ENCODE peak calls at places on chromosomes 11 and 22, in four cellular contexts. K is A549, N is GM12878, A is K562. X is an unnamed sample.

GRCh38 chr11:76729214-76729613 is 53.9 kb upstream of the TSKU start:
- DNase-seq in N (no peak), K (no peak), A (no peak), X (no peak)

GRCh38 chr11:74532496-74533246 is 39.1 kb upstream of the LIPT2 start:
- DNase-seq in A (no peak), K (no peak), N (no peak), X (no peak)

GRCh38 chr11:126703661-126704060 is 296.9 kb downstream of the KIRREL3 start:
- DNase-seq in K (no peak), A (no peak), N (no peak), X (no peak)

GRCh38 chr11:95341246-95341645 is 110.2 kb upstream of the SESN3 start:
- DNase-seq in A (no peak), K (no peak), N (no peak), X (no peak)

GRCh38 chr11:65440831-65441499 is 18.4 kb downstream of the NEAT1 start:
- DNase-seq in N (peak; percentile 98), A (no peak), K (peak; percentile 38), X (no peak)

GRCh38 chr22:29992341-29993275 is 87.7 kb upstream of the HORMAD2 start:
- DNase-seq in N (no peak), K (no peak), A (no peak), X (peak; percentile 6)

GRCh38 chr22:44919691-44920090 is 90.1 kb downstream of the PHF21B start:
- DNase-seq in N (no peak), A (no peak), K (no peak), X (no peak)

GRCh38 chr11:86469491-86470388 is 95.1 kb downstream of the CCDC81 start:
- DNase-seq in N (no peak), K (no peak), A (no peak), X (peak; percentile 83)

GRCh38 chr11:32892355-32893090 is at the start of gene QSER1:
- DNase-seq in A (peak; percentile 90), N (no peak), K (peak; percentile 78), X (peak; percentile 35)

GRCh38 chr22:31607696-31608095 is 54.3 kb downstream of the PISD start:
- DNase-seq in N (no peak), A (no peak), K (no peak), X (no peak)

GRCh38 chr22:29306830-29307657 is 594 bp downstream of the GAS2L1 start:
- DNase-seq in N (no peak), A (peak; percentile 81), K (peak; percentile 64), X (peak; percentile 39)

GRCh38 chr11:131506376-131506775 is 136.0 kb downstream of the NTM start:
- DNase-seq in A (no peak), K (no peak), N (no peak), X (no peak)

GRCh38 chr11:100574894-100575769 is 112.0 kb upstream of the ARHGAP42 start:
- DNase-seq in K (peak; percentile 43), A (no peak), N (no peak), X (peak; percentile 6)

GRCh38 chr11:111938687-111939160 is 1.6 kb downstream of the DIXDC1 start:
- DNase-seq in K (no peak), N (peak; percentile 71), A (peak; percentile 32), X (peak; percentile 76)

GRCh38 chr11:18749681-18750319 is 23.8 kb upstream of the IGSF22 start:
- DNase-seq in K (peak; percentile 37), N (no peak), A (no peak), X (peak; percentile 25)

GRCh38 chr11:131668867-131669780 is 298.7 kb downstream of the NTM start:
- DNase-seq in N (no peak), K (peak; percentile 42), A (peak; percentile 67), X (peak; percentile 17)

GRCh38 chr11:26949846-26950245 is 44.1 kb upstream of the FIBIN start:
- DNase-seq in K (no peak), N (no peak), A (no peak), X (no peak)

GRCh38 chr11:6315811-6316425 is 4.4 kb downstream of the CAVIN3 start:
- DNase-seq in K (peak; percentile 58), A (peak; percentile 79), N (no peak), X (peak; percentile 45)

GRCh38 chr22:26273011-26273675 is 103.9 kb downstream of the SEZ6L start:
- DNase-seq in A (no peak), K (no peak), N (no peak), X (no peak)

GRCh38 chr11:10526974-10527918 is 13.7 kb downstream of the RNF141 start:
- DNase-seq in K (peak; percentile 42), A (no peak), N (peak; percentile 70), X (no peak)

GRCh38 chr11:124900464-124900863 is 2.8 kb upstream of the ROBO4 start:
- DNase-seq in K (peak; percentile 49), A (no peak), N (no peak), X (peak; percentile 25)

GRCh38 chr22:27597703-27598444 is 203.7 kb downstream of the MN1 start:
- DNase-seq in K (peak; percentile 38), A (peak; percentile 62), N (no peak), X (no peak)

GRCh38 chr11:12087075-12087775 is 23.2 kb upstream of the MICAL2 start:
- DNase-seq in K (peak; percentile 81), N (no peak), A (no peak), X (no peak)

GRCh38 chr11:15884792-15885540 is 471.4 kb downstream of the SOX6 start:
- DNase-seq in A (peak; percentile 77), K (no peak), N (no peak), X (no peak)

GRCh38 chr11:62601114-62601363 is 626 bp downstream of the MTA2 start:
- DNase-seq in N (no peak), A (peak; percentile 43), K (no peak), X (no peak)

GRCh38 chr11:23078289-23078971 is 218.2 kb upstream of the CCDC179 start:
- DNase-seq in K (no peak), N (no peak), A (no peak), X (no peak)

GRCh38 chr11:23079382-23079813 is 219.1 kb upstream of the CCDC179 start:
- DNase-seq in N (no peak), A (no peak), K (no peak), X (no peak)
- TF ChIP-seq CHD4 in N (no peak), A (no peak), K (no peak), X (no peak)

GRCh38 chr11:105573091-105573490 is 36.8 kb upstream of the GRIA4 start:
- DNase-seq in N (no peak), K (no peak), A (no peak), X (no peak)
- TF ChIP-seq CHD4 in N (no peak), K (no peak), A (no peak), X (no peak)

DNA sequence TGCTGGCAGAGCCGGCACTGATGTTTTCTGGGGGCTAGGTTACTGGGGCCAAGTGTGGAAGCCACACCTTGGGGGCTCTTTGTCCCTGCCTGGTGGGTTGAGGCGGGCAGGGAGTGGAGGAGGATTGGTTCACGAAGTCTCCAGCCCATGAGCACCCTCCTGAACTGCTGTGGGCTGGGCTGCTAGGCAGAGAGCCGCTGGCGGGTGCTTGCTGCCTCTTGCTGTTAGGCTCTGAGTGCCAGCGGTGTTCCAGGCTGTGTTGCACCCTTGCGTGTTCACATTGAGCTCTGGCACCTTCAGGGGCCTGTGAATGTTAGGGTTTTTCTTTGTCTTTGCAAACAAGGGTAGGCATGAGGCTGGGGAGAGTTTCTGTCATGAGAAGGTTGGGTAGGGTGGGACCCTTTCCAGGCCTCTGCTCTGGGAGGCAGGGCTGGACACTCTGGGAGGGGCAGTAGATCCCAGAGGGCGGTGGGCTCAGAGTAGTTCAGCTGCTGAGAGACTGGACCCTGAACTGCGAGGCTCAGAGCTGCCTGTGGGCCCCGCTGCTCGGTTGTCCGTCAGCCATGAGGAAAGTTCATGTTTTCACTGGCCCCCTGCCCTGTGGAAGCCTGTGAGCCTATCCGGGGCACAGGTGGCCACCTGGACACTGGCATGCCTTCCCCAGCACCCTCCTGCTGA is 24.0 kb upstream of the TMEM191C start:
- DNase-seq in A (no peak), N (no peak), K (no peak), X (no peak)
- TF ChIP-seq CHD4 in A (no peak), N (no peak), K (no peak), X (no peak)

GRCh38 chr22:42902875-42903510 is 45.9 kb upstream of the ARFGAP3 start:
- DNase-seq in A (no peak), N (no peak), K (no peak), X (no peak)
- TF ChIP-seq CHD4 in A (no peak), N (no peak), K (no peak), X (no peak)

GRCh38 chr11:2399488-2400068 is 972 bp upstream of the TSSC4 start:
- DNase-seq in A (peak; percentile 40), K (peak; percentile 35), N (no peak), X (no peak)
- TF ChIP-seq CHD4 in A (no peak), K (no peak), N (no peak), X (no peak)

GRCh38 chr11:122634507-122634906 is 21.0 kb upstream of the UBASH3B start:
- DNase-seq in A (no peak), K (no peak), N (no peak), X (no peak)

GRCh38 chr11:122628691-122629555 is 26.6 kb upstream of the UBASH3B start:
- DNase-seq in K (peak; percentile 75), A (peak; percentile 59), N (no peak), X (peak; percentile 65)

GRCh38 chr11:122637538-122637937 is 18.0 kb upstream of the UBASH3B start:
- DNase-seq in N (no peak), A (no peak), K (no peak), X (no peak)

GRCh38 chr11:122633219-122633829 is 22.2 kb upstream of the UBASH3B start:
- DNase-seq in K (peak; percentile 69), N (no peak), A (no peak), X (peak; percentile 62)

GRCh38 chr11:122632178-122632824 is 23.2 kb upstream of the UBASH3B start:
- DNase-seq in N (no peak), K (no peak), A (no peak), X (no peak)
- TF ChIP-seq CHD4 in N (no peak), K (no peak), A (no peak), X (no peak)

DNA sequence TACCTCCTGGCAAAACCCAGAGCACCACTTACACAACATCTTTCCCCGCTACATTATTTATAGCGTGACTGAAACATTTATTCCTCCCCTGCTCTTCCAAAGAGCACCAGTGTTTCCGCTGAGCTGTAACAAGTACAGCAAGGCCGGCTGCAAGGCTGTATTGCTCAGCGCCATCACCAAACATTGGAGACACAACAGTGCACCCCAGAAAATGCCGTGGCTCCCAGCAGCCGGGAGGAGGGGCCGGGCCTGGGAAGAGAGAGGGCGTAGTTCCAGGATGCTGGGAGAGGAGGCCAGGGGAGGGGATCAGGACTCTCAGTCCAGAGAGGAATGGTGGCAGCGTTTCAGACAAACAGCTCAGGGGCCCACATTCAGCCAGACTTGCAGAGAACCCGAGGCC is 133.2 kb downstream of the DSCAML1 start:
- DNase-seq in N (no peak), K (no peak), A (no peak), X (no peak)
- TF ChIP-seq CHD4 in N (no peak), K (no peak), A (no peak), X (no peak)

DNA sequence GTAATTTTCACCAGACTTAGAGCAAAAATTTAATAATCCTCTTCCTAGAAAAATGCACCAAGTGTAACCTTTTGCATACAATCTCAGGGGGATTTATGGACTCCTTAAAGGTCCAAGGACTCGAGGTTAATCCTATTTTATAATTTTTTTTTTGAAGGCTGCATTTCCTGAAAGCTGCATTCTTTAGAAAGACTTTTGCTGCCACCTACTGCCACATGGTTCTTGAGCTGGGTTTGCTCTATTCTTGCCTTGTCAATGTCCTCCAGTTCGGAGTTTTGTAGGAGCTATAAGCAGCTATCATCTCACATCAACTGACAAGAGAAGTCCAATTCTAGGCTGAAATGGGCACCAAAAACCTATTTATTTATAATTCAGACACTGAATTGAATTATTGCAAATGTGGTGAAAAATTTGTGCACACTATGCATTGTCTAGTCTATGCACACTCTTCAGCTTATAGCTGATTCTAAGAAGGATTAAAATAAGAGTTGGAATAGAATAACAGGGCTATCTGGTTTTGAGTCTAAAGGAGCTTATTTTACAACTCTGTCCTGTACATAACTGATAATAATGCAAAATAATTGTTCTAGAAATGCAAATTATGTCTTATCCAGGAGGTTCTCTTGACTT is 31.3 kb downstream of the TRAF6 start:
- DNase-seq in K (peak; percentile 60), N (no peak), A (no peak), X (peak; percentile 39)
- TF ChIP-seq CHD4 in K (no peak), N (no peak), A (no peak), X (no peak)

X was measured in HepG2.